ENCODE peak calls at places on chromosomes 16 and 17, in five cellular contexts. H is SK-N-SH, V is K562, D is HepG2, I is GM12878. P is an unnamed sample.
A peak's percentile ranks its signal among the peaks of the same experiment; 100 is the strongest.

GRCh38 chr17:17738901-17739300 is 57.6 kb downstream of the RAI1 start:
- DNase-seq in D (no peak), H (no peak), V (no peak), I (no peak), P (no peak)

GRCh38 chr16:75181630-75182029 is 25.3 kb downstream of the CTRB2 start:
- DNase-seq in D (no peak), H (no peak), V (peak; percentile 38), I (no peak), P (no peak)

GRCh38 chr16:2033057-2033911 is 6.6 kb downstream of the NHERF2 start:
- DNase-seq in D (peak; percentile 53), V (peak; percentile 50), H (peak; percentile 83), I (no peak), P (no peak)

GRCh38 chr17:19534562-19535149 is 1.0 kb downstream of the SLC47A1 start:
- DNase-seq in D (no peak), H (no peak), V (no peak), I (no peak), P (no peak)

GRCh38 chr16:27775254-27775653 is 225.3 kb downstream of the KATNIP start:
- DNase-seq in H (no peak), V (no peak), I (no peak), D (no peak), P (no peak)

GRCh38 chr16:55283776-55284717 is 40.0 kb upstream of the IRX6 start:
- DNase-seq in I (no peak), H (peak; percentile 46), D (no peak), V (no peak), P (no peak)

GRCh38 chr16:25051446-25052160 is 36.4 kb upstream of the ARHGAP17 start:
- DNase-seq in V (no peak), H (no peak), I (no peak), D (no peak), P (no peak)

GRCh38 chr16:26664086-26664485 is 402.6 kb upstream of the C16orf82 start:
- DNase-seq in V (no peak), H (no peak), I (no peak), D (no peak), P (no peak)

GRCh38 chr17:60165976-60166375 is 16.2 kb downstream of the CA4 start:
- DNase-seq in I (no peak), H (no peak), V (no peak), D (no peak), P (peak; percentile 4)

GRCh38 chr17:60959011-60959410 is 281.4 kb downstream of the BCAS3 start:
- DNase-seq in V (no peak), I (no peak), H (no peak), D (no peak), P (no peak)

GRCh38 chr17:55366020-55366481 is 55.6 kb downstream of the MMD start:
- DNase-seq in I (no peak), H (peak; percentile 60), D (no peak), V (no peak), P (no peak)

GRCh38 chr17:65365209-65365608 is 196.2 kb downstream of the AXIN2 start:
- DNase-seq in V (no peak), H (no peak), D (no peak), I (no peak), P (no peak)

GRCh38 chr17:70137451-70138230 is 31.7 kb upstream of the KCNJ2 start:
- DNase-seq in H (no peak), V (no peak), I (peak; percentile 70), D (no peak), P (peak; percentile 37)

GRCh38 chr16:85473909-85474640 is 139.0 kb upstream of the GSE1 start:
- DNase-seq in H (peak; percentile 81), D (no peak), I (no peak), V (no peak), P (no peak)

GRCh38 chr17:266701-267656 is 85.5 kb upstream of the DOC2B start:
- DNase-seq in V (no peak), D (no peak), H (peak; percentile 57), I (no peak), P (no peak)

GRCh38 chr17:700504-701094 is 14.0 kb downstream of the VPS53 start:
- DNase-seq in I (no peak), H (peak; percentile 58), V (peak; percentile 30), D (no peak), P (peak; percentile 43)

GRCh38 chr17:32870969-32871368 is 6.0 kb downstream of the MYO1D start:
- DNase-seq in H (no peak), V (no peak), D (no peak), I (no peak), P (no peak)

GRCh38 chr17:42312285-42313130 is 24.2 kb downstream of the STAT5A start:
- DNase-seq in H (peak; percentile 93), I (no peak), V (peak; percentile 97), D (peak; percentile 80), P (peak; percentile 83)

GRCh38 chr17:42310281-42311156 is 22.2 kb downstream of the STAT5A start:
- DNase-seq in H (no peak), V (peak; percentile 77), D (no peak), I (no peak), P (no peak)

GRCh38 chr17:42312035-42312284 is 23.7 kb downstream of the STAT5A start:
- DNase-seq in I (no peak), H (no peak), D (no peak), V (no peak), P (no peak)

GRCh38 chr17:42313389-42313772 is 25.1 kb downstream of the STAT5A start:
- DNase-seq in V (peak; percentile 56), H (no peak), I (no peak), D (no peak), P (no peak)

DNA sequence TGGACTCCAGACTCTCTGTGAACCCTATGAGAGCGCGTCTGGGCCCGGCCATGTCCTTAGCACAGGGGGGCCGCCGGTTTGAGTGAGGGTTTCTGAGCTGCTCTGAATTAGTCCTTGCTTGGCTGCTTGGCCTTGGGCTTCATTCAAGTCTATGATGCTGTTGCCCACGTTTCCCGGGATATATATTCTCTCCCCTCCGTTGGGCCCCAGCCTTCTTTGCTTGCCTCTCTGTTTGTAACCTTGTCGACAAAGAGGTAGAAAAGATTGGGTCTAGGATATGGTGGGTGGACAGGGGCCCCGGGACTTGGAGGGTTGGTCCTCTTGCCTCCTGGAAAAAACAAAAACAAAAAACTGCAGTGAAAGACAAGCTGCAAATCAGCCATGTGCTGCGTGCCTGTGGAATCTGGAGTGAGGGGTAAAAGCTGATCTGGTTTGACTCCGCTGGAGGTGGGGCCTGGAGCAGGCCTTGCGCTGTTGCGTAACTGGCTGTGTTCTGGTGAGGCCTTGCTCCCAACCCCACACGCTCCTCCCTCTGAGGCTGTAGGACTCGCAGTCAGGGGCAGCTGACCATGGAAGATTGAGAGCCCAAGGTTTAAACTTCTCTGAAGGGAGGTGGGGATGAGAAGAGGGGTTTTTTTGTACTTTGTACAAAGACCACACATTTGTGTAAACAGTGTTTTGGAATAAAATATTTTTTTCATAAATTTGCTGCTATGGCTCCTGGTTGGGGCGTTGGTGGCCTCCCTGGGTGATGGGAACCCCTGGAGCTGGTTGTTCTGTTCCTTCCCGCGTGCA is 23.1 kb downstream of the STAT5A start:
- DNase-seq in V (peak; percentile 97), D (peak; percentile 91), I (no peak), H (peak; percentile 82), P (no peak)
- TF ChIP-seq FOXM1 in V (no peak), D (no peak), I (no peak), H (no peak), P (no peak)

GRCh38 chr16:68235105-68235881 is 634 bp downstream of the ESRP2 start:
- DNase-seq in D (peak; percentile 57), I (no peak), V (no peak), H (no peak), P (no peak)
- TF ChIP-seq FOXM1 in D (no peak), I (no peak), V (no peak), H (no peak), P (no peak)

DNA sequence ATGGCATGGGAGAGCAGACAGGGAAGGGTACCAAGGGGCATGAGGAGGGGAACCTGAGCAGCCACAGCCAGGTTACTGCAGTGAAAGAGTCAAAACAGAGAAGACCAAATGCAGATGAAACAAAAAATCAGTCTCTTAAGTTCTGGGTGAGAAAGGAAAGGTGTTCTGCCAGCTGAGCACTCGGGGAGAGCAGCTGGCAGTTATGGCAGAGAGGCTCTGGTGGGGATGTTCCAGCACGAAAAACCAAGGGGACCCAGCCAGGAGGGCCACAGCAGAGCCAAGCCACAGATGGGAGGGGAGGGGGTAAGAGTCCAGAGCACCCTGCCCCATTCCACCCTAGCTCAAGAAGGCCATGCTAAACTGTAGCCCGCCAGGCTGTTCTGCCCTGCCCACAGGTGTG is 31.7 kb downstream of the STH start:
- DNase-seq in H (no peak), V (no peak), I (no peak), D (no peak), P (no peak)
- TF ChIP-seq FOXM1 in H (no peak), V (no peak), I (no peak), D (no peak), P (no peak)

GRCh38 chr17:75353176-75353575 is 52.3 kb downstream of the GRB2 start:
- DNase-seq in I (no peak), D (no peak), V (no peak), H (no peak), P (no peak)
- TF ChIP-seq FOXM1 in I (no peak), D (no peak), V (no peak), H (no peak), P (no peak)